ENCODE peak calls at places on chromosome 12, in four cellular contexts. I, S, T and U are unnamed samples.

GRCh38 chr12:14514946-14515345 is 52.7 kb downstream of the PLBD1 start:
- DNase-seq in I (no peak), S (no peak), T (no peak), U (no peak)

GRCh38 chr12:57483466-57483865 is 3.8 kb upstream of the ARHGAP9 start:
- DNase-seq in I (peak), S (peak), T (no peak), U (no peak)

GRCh38 chr12:55850893-55851292 is 8.2 kb upstream of the MMP19 start:
- DNase-seq in I (peak), S (peak), T (no peak), U (no peak)

GRCh38 chr12:102120886-102121285 is 903 bp downstream of the PARPBP start:
- DNase-seq in I (peak), S (peak), T (no peak), U (no peak)

GRCh38 chr12:122081108-122081696 is 2.6 kb downstream of the MLXIP start:
- DNase-seq in I (no peak), S (no peak), T (no peak), U (no peak)

GRCh38 chr12:124277394-124278222 is 17.3 kb upstream of the RFLNA start:
- DNase-seq in I (peak), S (no peak), T (no peak), U (no peak)

GRCh38 chr12:122641976-122642375 is 61.2 kb downstream of the HCAR2 start:
- DNase-seq in I (no peak), S (peak), T (no peak), U (no peak)

GRCh38 chr12:5068623-5069022 is 24.9 kb downstream of the KCNA5 start:
- DNase-seq in I (no peak), S (no peak), T (no peak), U (no peak)

GRCh38 chr12:118034429-118035193 is 18.1 kb downstream of the RFC5 start:
- DNase-seq in I (peak), S (peak), T (no peak), U (peak)

GRCh38 chr12:93164103-93164880 is 213.4 kb upstream of the NUDT4 start:
- DNase-seq in I (no peak), S (peak), T (no peak), U (no peak)

GRCh38 chr12:110077769-110078168 is 29.4 kb upstream of the C12orf76 start:
- DNase-seq in I (no peak), S (no peak), T (no peak), U (no peak)

GRCh38 chr12:87953257-87953860 is 75.8 kb downstream of the C12orf50 start:
- DNase-seq in I (peak), S (peak), T (no peak), U (no peak)

GRCh38 chr12:80269953-80270552 is 170.7 kb downstream of the OTOGL start:
- DNase-seq in I (peak), S (peak), T (no peak), U (no peak)

GRCh38 chr12:70052931-70053497 is 190.2 kb upstream of the CNOT2 start:
- DNase-seq in I (peak), S (peak), T (no peak), U (no peak)

GRCh38 chr12:123231931-123232330 is 1.0 kb downstream of the MPHOSPH9 start:
- DNase-seq in I (no peak), S (no peak), T (no peak), U (no peak)

GRCh38 chr12:115916910-115917668 is 360.4 kb downstream of the MED13L start:
- DNase-seq in I (peak), S (no peak), T (peak), U (peak)

GRCh38 chr12:2383276-2384028 is 330.7 kb downstream of the CACNA1C start:
- DNase-seq in I (peak), S (no peak), T (no peak), U (no peak)

GRCh38 chr12:50021071-50021470 is 4.2 kb downstream of the RACGAP1 start:
- DNase-seq in I (no peak), S (no peak), T (no peak), U (no peak)
- H4K5ac ChIP-seq in I (no peak), S (no peak), T (no peak), U (no peak)

GRCh38 chr12:54009171-54010052 is 627 bp downstream of the HOXC8 start:
- DNase-seq in I (no peak), S (no peak), T (no peak), U (no peak)

GRCh38 chr12:54011665-54012532 is 3.1 kb downstream of the HOXC8 start:
- DNase-seq in I (no peak), S (no peak), T (no peak), U (no peak)

GRCh38 chr12:54008260-54008552 is 579 bp upstream of the HOXC8 start:
- DNase-seq in I (no peak), S (no peak), T (no peak), U (no peak)

GRCh38 chr12:54010972-54011664 is 2.3 kb downstream of the HOXC8 start:
- DNase-seq in I (no peak), S (no peak), T (no peak), U (no peak)

DNA sequence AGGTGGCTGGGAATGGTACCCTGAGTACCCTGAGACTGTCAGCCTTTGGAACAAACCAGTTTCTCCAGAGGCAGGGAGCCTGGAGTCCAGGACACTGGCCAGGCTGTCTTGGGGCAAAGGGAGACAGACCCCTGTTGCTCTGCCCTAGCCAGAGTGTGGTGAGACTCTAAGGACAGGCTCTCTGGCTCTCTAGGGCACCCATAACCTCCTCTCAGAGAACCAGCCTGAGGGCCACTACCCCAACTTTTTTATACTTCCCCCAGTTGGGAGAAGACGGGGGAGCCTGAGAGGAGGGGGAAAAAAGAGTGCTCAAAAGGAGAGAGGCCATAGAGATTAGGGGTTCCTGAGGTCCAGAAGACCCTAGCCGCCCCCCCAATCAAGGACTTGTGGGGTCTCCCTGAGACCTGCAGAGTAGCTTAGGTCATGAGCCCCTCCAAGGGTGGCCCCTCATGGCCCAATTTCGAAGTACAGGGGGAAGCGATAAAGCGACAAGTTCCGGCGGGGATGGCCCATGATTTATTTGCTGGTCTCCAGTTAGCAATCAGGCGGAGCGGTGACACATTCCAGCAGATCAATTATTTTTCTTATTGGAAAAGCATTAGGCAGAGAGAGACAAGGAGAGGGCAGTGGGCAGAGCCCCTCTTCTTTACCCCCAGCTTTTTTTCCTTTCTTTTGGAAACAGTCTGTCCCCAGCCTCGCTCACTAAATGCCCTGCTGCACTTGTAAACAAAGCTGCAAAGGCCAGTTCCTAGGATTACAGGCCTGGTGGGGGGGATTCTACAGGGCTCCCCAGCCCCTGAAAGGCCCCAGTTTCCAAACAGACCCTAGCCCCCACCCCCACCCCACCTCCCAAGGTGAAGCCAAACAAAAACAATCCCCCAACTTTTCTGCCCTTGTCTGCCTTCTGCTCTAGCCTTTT is 1.5 kb downstream of the HOXC8 start:
- DNase-seq in I (no peak), S (no peak), T (no peak), U (no peak)
- H2AK5ac ChIP-seq in I (no peak), S (no peak), T (no peak), U (no peak)

GRCh38 chr12:19951664-19952063 is 416.7 kb upstream of the PDE3A start:
- DNase-seq in I (no peak), S (no peak), T (no peak), U (no peak)

GRCh38 chr12:19946549-19946948 is 421.8 kb upstream of the PDE3A start:
- DNase-seq in I (no peak), S (peak), T (no peak), U (no peak)

GRCh38 chr12:19941096-19941495 is 427.2 kb upstream of the PDE3A start:
- DNase-seq in I (no peak), S (no peak), T (no peak), U (no peak)

DNA sequence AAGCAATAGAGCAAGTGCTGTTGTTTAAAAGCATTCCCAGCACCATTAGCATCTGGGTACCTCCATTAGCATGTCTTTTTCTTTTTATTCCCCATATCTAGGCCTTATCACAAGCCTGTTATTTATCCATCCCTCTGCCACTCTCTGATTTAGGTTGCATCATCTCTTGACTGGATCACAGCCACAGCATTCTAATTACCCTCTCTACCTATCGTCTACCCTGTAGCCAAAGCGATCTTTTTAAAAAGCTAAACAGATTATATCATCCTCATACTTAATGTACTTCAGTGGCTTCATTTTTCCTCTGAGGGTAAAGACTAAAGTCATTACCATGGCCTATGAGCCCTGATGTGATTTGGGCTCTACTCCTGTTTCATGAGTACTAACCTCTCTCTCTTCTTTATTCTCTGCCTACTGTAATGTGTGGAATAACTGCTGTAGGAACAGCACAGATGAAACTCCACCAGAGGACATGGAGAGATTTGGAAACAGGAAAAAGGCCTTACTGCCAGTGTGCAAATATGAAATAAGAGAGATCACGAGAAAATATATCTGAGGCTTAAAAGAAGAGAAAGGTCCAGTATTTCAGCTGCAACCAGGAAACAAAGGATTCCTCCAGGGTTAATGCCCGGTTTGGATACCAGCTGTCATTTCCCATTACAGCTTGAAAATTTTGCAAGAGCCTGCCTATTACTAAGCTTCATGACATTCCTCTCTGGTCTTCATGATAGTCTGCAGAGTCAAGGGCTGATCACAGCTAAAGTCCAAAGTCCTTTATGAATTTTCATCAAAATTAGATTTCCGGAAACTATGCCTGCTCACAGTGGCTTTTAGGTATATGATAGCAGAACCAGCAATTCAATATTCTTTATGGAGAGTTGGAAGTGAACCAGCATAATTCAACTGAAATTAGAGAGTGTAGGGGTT is 422.5 kb upstream of the PDE3A start:
- DNase-seq in I (no peak), S (peak), T (no peak), U (no peak)
- H4K5ac ChIP-seq in I (no peak), S (peak), T (no peak), U (no peak)

DNA sequence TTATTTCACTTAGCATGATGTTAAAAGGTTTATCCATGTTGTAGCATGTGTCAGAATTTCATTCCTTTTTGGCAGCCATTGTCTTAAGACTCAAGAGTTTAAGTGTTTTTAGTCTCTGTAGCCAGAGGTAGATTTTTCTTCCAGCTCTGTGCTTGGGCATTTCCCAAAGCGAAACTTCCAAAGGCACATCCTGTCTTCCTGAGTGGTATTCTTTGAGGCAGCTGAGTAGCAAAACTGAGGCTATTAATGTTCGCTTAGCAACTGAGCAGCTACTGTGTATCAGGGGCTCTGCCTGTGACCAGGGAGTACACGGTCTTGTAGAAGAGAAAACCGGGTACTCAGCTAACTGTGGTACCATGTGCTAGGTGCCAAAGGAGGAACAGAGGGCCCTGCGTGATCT is 51.9 kb downstream of the ETV6 start:
- DNase-seq in I (no peak), S (no peak), T (no peak), U (no peak)
- H2AK5ac ChIP-seq in I (no peak), S (peak), T (peak), U (no peak)

GRCh38 chr12:113270709-113271009 is 49.4 kb downstream of the TPCN1 start:
- DNase-seq in I (no peak), S (no peak), T (no peak), U (no peak)

GRCh38 chr12:113268621-113269020 is 47.4 kb downstream of the TPCN1 start:
- DNase-seq in I (no peak), S (no peak), T (no peak), U (no peak)

GRCh38 chr12:113268136-113268535 is 46.9 kb downstream of the TPCN1 start:
- DNase-seq in I (no peak), S (no peak), T (no peak), U (no peak)

GRCh38 chr12:113267621-113268020 is 46.4 kb downstream of the TPCN1 start:
- DNase-seq in I (no peak), S (no peak), T (no peak), U (no peak)

GRCh38 chr12:113269257-113269943 is 48.1 kb downstream of the TPCN1 start:
- DNase-seq in I (no peak), S (no peak), T (no peak), U (no peak)
- H4K5ac ChIP-seq in I (no peak), S (no peak), T (no peak), U (no peak)

GRCh38 chr12:75984577-75985182 is 46.9 kb downstream of the PHLDA1 start:
- DNase-seq in I (no peak), S (no peak), T (no peak), U (no peak)

GRCh38 chr12:75982974-75983660 is 48.5 kb downstream of the PHLDA1 start:
- DNase-seq in I (no peak), S (no peak), T (no peak), U (no peak)

GRCh38 chr12:75979181-75979580 is 52.4 kb downstream of the PHLDA1 start:
- DNase-seq in I (no peak), S (peak), T (no peak), U (no peak)

GRCh38 chr12:75981247-75981646 is 50.3 kb downstream of the PHLDA1 start:
- DNase-seq in I (no peak), S (no peak), T (no peak), U (no peak)

GRCh38 chr12:75981773-75982564 is 49.6 kb downstream of the PHLDA1 start:
- DNase-seq in I (peak), S (peak), T (no peak), U (no peak)
- H2AK5ac ChIP-seq in I (no peak), S (peak), T (no peak), U (no peak)